ENCODE peak calls at places on chromosomes 16 and 17, in seven cellular contexts. One of them, this sample, is unnamed.

GRCh38 chr17:37671813-37672544 is 28.7 kb upstream of the DDX52 start:
- DNase-seq in caudate nucleus: no peak
- DNase-seq in pons: no peak
- DNase-seq in H54: peak
- DNase-seq in activated CD4-positive, alpha-beta T cell treated with anti-CD3 and anti-CD28 coated beads, Interleukin-2, amount 10 ng/mL, durations not matched to agents 24 days and 14 days: no peak
- DNase-seq in C1 segment of cervical spinal cord: no peak
- DNase-seq in mesendoderm: no peak
- DNase-seq in this sample: no peak

GRCh38 chr16:72794319-72794718 is 253.6 kb downstream of the ZFHX3 start:
- DNase-seq in activated CD4-positive, alpha-beta T cell treated with anti-CD3 and anti-CD28 coated beads, Interleukin-2, amount 10 ng/mL, durations not matched to agents 24 days and 14 days: no peak
- DNase-seq in H54: no peak
- DNase-seq in mesendoderm: no peak
- DNase-seq in caudate nucleus: no peak
- DNase-seq in pons: no peak
- DNase-seq in C1 segment of cervical spinal cord: no peak
- DNase-seq in this sample: no peak

GRCh38 chr16:75181630-75182029 is 25.3 kb downstream of the CTRB2 start:
- DNase-seq in C1 segment of cervical spinal cord: no peak
- DNase-seq in H54: no peak
- DNase-seq in activated CD4-positive, alpha-beta T cell treated with anti-CD3 and anti-CD28 coated beads, Interleukin-2, amount 10 ng/mL, durations not matched to agents 24 days and 14 days: no peak
- DNase-seq in mesendoderm: no peak
- DNase-seq in caudate nucleus: no peak
- DNase-seq in pons: no peak
- DNase-seq in this sample: no peak

GRCh38 chr17:35630530-35631148 is 43.5 kb downstream of the AP2B1 start:
- DNase-seq in C1 segment of cervical spinal cord: no peak
- DNase-seq in caudate nucleus: no peak
- DNase-seq in pons: no peak
- DNase-seq in mesendoderm: peak
- DNase-seq in activated CD4-positive, alpha-beta T cell treated with anti-CD3 and anti-CD28 coated beads, Interleukin-2, amount 10 ng/mL, durations not matched to agents 24 days and 14 days: no peak
- DNase-seq in H54: peak
- DNase-seq in this sample: no peak

GRCh38 chr17:8630227-8630801 is at the start of gene MYH10:
- DNase-seq in activated CD4-positive, alpha-beta T cell treated with anti-CD3 and anti-CD28 coated beads, Interleukin-2, amount 10 ng/mL, durations not matched to agents 24 days and 14 days: no peak
- DNase-seq in caudate nucleus: no peak
- DNase-seq in pons: no peak
- DNase-seq in mesendoderm: no peak
- DNase-seq in C1 segment of cervical spinal cord: no peak
- DNase-seq in H54: no peak
- DNase-seq in this sample: peak

GRCh38 chr17:39679521-39680192 is 8.2 kb downstream of the PGAP3 start:
- DNase-seq in activated CD4-positive, alpha-beta T cell treated with anti-CD3 and anti-CD28 coated beads, Interleukin-2, amount 10 ng/mL, durations not matched to agents 24 days and 14 days: peak
- DNase-seq in C1 segment of cervical spinal cord: no peak
- DNase-seq in pons: no peak
- DNase-seq in H54: no peak
- DNase-seq in caudate nucleus: no peak
- DNase-seq in mesendoderm: no peak
- DNase-seq in this sample: no peak

GRCh38 chr16:90018297-90019200 is 707 bp downstream of the DBNDD1 start:
- DNase-seq in activated CD4-positive, alpha-beta T cell treated with anti-CD3 and anti-CD28 coated beads, Interleukin-2, amount 10 ng/mL, durations not matched to agents 24 days and 14 days: peak
- DNase-seq in pons: no peak
- DNase-seq in caudate nucleus: no peak
- DNase-seq in C1 segment of cervical spinal cord: peak
- DNase-seq in mesendoderm: peak
- DNase-seq in H54: no peak
- DNase-seq in this sample: no peak

GRCh38 chr16:50553731-50554360 is 5.7 kb downstream of the NKD1 start:
- DNase-seq in mesendoderm: no peak
- DNase-seq in C1 segment of cervical spinal cord: no peak
- DNase-seq in pons: no peak
- DNase-seq in caudate nucleus: no peak
- DNase-seq in activated CD4-positive, alpha-beta T cell treated with anti-CD3 and anti-CD28 coated beads, Interleukin-2, amount 10 ng/mL, durations not matched to agents 24 days and 14 days: no peak
- DNase-seq in H54: no peak
- DNase-seq in this sample: no peak

GRCh38 chr17:58875261-58875660 is 119.6 kb downstream of the PPM1E start:
- DNase-seq in caudate nucleus: no peak
- DNase-seq in C1 segment of cervical spinal cord: no peak
- DNase-seq in pons: no peak
- DNase-seq in activated CD4-positive, alpha-beta T cell treated with anti-CD3 and anti-CD28 coated beads, Interleukin-2, amount 10 ng/mL, durations not matched to agents 24 days and 14 days: no peak
- DNase-seq in mesendoderm: no peak
- DNase-seq in H54: no peak
- DNase-seq in this sample: no peak

GRCh38 chr17:65393514-65393913 is 167.9 kb downstream of the AXIN2 start:
- DNase-seq in mesendoderm: no peak
- DNase-seq in activated CD4-positive, alpha-beta T cell treated with anti-CD3 and anti-CD28 coated beads, Interleukin-2, amount 10 ng/mL, durations not matched to agents 24 days and 14 days: no peak
- DNase-seq in H54: no peak
- DNase-seq in caudate nucleus: no peak
- DNase-seq in pons: no peak
- DNase-seq in C1 segment of cervical spinal cord: no peak
- DNase-seq in this sample: no peak

GRCh38 chr16:14579266-14579665 is 50.8 kb downstream of the PARN start:
- DNase-seq in C1 segment of cervical spinal cord: no peak
- DNase-seq in H54: no peak
- DNase-seq in activated CD4-positive, alpha-beta T cell treated with anti-CD3 and anti-CD28 coated beads, Interleukin-2, amount 10 ng/mL, durations not matched to agents 24 days and 14 days: no peak
- DNase-seq in mesendoderm: no peak
- DNase-seq in pons: no peak
- DNase-seq in caudate nucleus: no peak
- DNase-seq in this sample: no peak

GRCh38 chr17:76046064-76046463 is 19.0 kb upstream of the EVPL start:
- DNase-seq in pons: no peak
- DNase-seq in C1 segment of cervical spinal cord: no peak
- DNase-seq in mesendoderm: no peak
- DNase-seq in H54: no peak
- DNase-seq in caudate nucleus: no peak
- DNase-seq in activated CD4-positive, alpha-beta T cell treated with anti-CD3 and anti-CD28 coated beads, Interleukin-2, amount 10 ng/mL, durations not matched to agents 24 days and 14 days: no peak
- DNase-seq in this sample: no peak

GRCh38 chr16:21649196-21649595 is 3.2 kb downstream of the IGSF6 start:
- DNase-seq in pons: no peak
- DNase-seq in H54: no peak
- DNase-seq in activated CD4-positive, alpha-beta T cell treated with anti-CD3 and anti-CD28 coated beads, Interleukin-2, amount 10 ng/mL, durations not matched to agents 24 days and 14 days: no peak
- DNase-seq in caudate nucleus: no peak
- DNase-seq in C1 segment of cervical spinal cord: no peak
- DNase-seq in mesendoderm: no peak
- DNase-seq in this sample: no peak

GRCh38 chr17:73189417-73190099 is 3.3 kb upstream of the COG1 start:
- DNase-seq in caudate nucleus: no peak
- DNase-seq in activated CD4-positive, alpha-beta T cell treated with anti-CD3 and anti-CD28 coated beads, Interleukin-2, amount 10 ng/mL, durations not matched to agents 24 days and 14 days: no peak
- DNase-seq in C1 segment of cervical spinal cord: peak
- DNase-seq in mesendoderm: peak
- DNase-seq in H54: peak
- DNase-seq in pons: peak
- DNase-seq in this sample: peak

GRCh38 chr17:68019336-68019674 is 16.2 kb upstream of the KPNA2 start:
- DNase-seq in activated CD4-positive, alpha-beta T cell treated with anti-CD3 and anti-CD28 coated beads, Interleukin-2, amount 10 ng/mL, durations not matched to agents 24 days and 14 days: peak
- DNase-seq in caudate nucleus: no peak
- DNase-seq in C1 segment of cervical spinal cord: no peak
- DNase-seq in H54: no peak
- DNase-seq in pons: no peak
- DNase-seq in mesendoderm: no peak
- DNase-seq in this sample: no peak

GRCh38 chr16:57667526-57668258 is 414 bp upstream of the ADGRG3 start:
- DNase-seq in H54: no peak
- DNase-seq in caudate nucleus: no peak
- DNase-seq in C1 segment of cervical spinal cord: no peak
- DNase-seq in mesendoderm: peak
- DNase-seq in activated CD4-positive, alpha-beta T cell treated with anti-CD3 and anti-CD28 coated beads, Interleukin-2, amount 10 ng/mL, durations not matched to agents 24 days and 14 days: no peak
- DNase-seq in pons: no peak
- DNase-seq in this sample: no peak

GRCh38 chr17:73363788-73364522 is 52.2 kb upstream of the CDC42EP4 start:
- DNase-seq in C1 segment of cervical spinal cord: no peak
- DNase-seq in mesendoderm: peak
- DNase-seq in pons: no peak
- DNase-seq in caudate nucleus: no peak
- DNase-seq in H54: no peak
- DNase-seq in activated CD4-positive, alpha-beta T cell treated with anti-CD3 and anti-CD28 coated beads, Interleukin-2, amount 10 ng/mL, durations not matched to agents 24 days and 14 days: no peak
- DNase-seq in this sample: no peak

GRCh38 chr16:82926500-82926899 is 299.7 kb downstream of the CDH13 start:
- DNase-seq in activated CD4-positive, alpha-beta T cell treated with anti-CD3 and anti-CD28 coated beads, Interleukin-2, amount 10 ng/mL, durations not matched to agents 24 days and 14 days: no peak
- DNase-seq in mesendoderm: no peak
- DNase-seq in C1 segment of cervical spinal cord: no peak
- DNase-seq in H54: no peak
- DNase-seq in pons: no peak
- DNase-seq in caudate nucleus: no peak
- DNase-seq in this sample: no peak

GRCh38 chr17:78839173-78839761 is 1.3 kb downstream of the USP36 start:
- DNase-seq in H54: peak
- DNase-seq in caudate nucleus: no peak
- DNase-seq in mesendoderm: peak
- DNase-seq in pons: no peak
- DNase-seq in activated CD4-positive, alpha-beta T cell treated with anti-CD3 and anti-CD28 coated beads, Interleukin-2, amount 10 ng/mL, durations not matched to agents 24 days and 14 days: peak
- DNase-seq in C1 segment of cervical spinal cord: no peak
- DNase-seq in this sample: no peak

GRCh38 chr16:67865318-67865717 is 7.5 kb upstream of the EDC4 start:
- DNase-seq in pons: no peak
- DNase-seq in activated CD4-positive, alpha-beta T cell treated with anti-CD3 and anti-CD28 coated beads, Interleukin-2, amount 10 ng/mL, durations not matched to agents 24 days and 14 days: peak
- DNase-seq in C1 segment of cervical spinal cord: no peak
- DNase-seq in H54: no peak
- DNase-seq in mesendoderm: peak
- DNase-seq in caudate nucleus: no peak
- DNase-seq in this sample: no peak

GRCh38 chr16:80230328-80231117 is 310.3 kb upstream of the DYNLRB2 start:
- DNase-seq in H54: no peak
- DNase-seq in pons: no peak
- DNase-seq in activated CD4-positive, alpha-beta T cell treated with anti-CD3 and anti-CD28 coated beads, Interleukin-2, amount 10 ng/mL, durations not matched to agents 24 days and 14 days: no peak
- DNase-seq in C1 segment of cervical spinal cord: no peak
- DNase-seq in caudate nucleus: no peak
- DNase-seq in mesendoderm: no peak
- DNase-seq in this sample: no peak

GRCh38 chr17:50035930-50036329 is 20.0 kb upstream of the ITGA3 start:
- DNase-seq in H54: no peak
- DNase-seq in C1 segment of cervical spinal cord: no peak
- DNase-seq in caudate nucleus: no peak
- DNase-seq in pons: no peak
- DNase-seq in activated CD4-positive, alpha-beta T cell treated with anti-CD3 and anti-CD28 coated beads, Interleukin-2, amount 10 ng/mL, durations not matched to agents 24 days and 14 days: no peak
- DNase-seq in mesendoderm: no peak
- DNase-seq in this sample: no peak

GRCh38 chr16:85419503-85420408 is 193.4 kb upstream of the GSE1 start:
- DNase-seq in H54: no peak
- DNase-seq in mesendoderm: no peak
- DNase-seq in C1 segment of cervical spinal cord: no peak
- DNase-seq in caudate nucleus: no peak
- DNase-seq in activated CD4-positive, alpha-beta T cell treated with anti-CD3 and anti-CD28 coated beads, Interleukin-2, amount 10 ng/mL, durations not matched to agents 24 days and 14 days: no peak
- DNase-seq in pons: no peak
- DNase-seq in this sample: no peak

GRCh38 chr17:60926466-60927183 is 249.0 kb downstream of the BCAS3 start:
- DNase-seq in H54: no peak
- DNase-seq in C1 segment of cervical spinal cord: no peak
- DNase-seq in pons: no peak
- DNase-seq in mesendoderm: no peak
- DNase-seq in activated CD4-positive, alpha-beta T cell treated with anti-CD3 and anti-CD28 coated beads, Interleukin-2, amount 10 ng/mL, durations not matched to agents 24 days and 14 days: no peak
- DNase-seq in caudate nucleus: no peak
- DNase-seq in this sample: no peak

This sample was measured in Ammon's horn.